ENCODE peak calls at places on chromosome 13, in five cellular contexts. D, Q, U, A and T are unnamed samples.

GRCh38 chr13:108595416-108596257 is 33.8 kb upstream of the MYO16 start:
- DNase-seq in U (no peak), D (no peak), A (no peak), Q (no peak), T (no peak)

GRCh38 chr13:77415253-77416127 is 88.6 kb upstream of the MYCBP2 start:
- DNase-seq in A (no peak), D (no peak), Q (no peak), U (no peak), T (no peak)

GRCh38 chr13:90534617-90535340 is 812.7 kb upstream of the MIR17HG start:
- DNase-seq in Q (no peak), U (no peak), D (peak; percentile 65), A (no peak), T (no peak)

GRCh38 chr13:73938375-73939070 is 195.7 kb downstream of the KLF12 start:
- DNase-seq in D (peak; percentile 87), A (no peak), Q (no peak), U (no peak), T (no peak)

GRCh38 chr13:51697855-51698254 is 106.1 kb downstream of the DHRS12 start:
- DNase-seq in D (no peak), U (no peak), A (no peak), Q (no peak), T (no peak)

GRCh38 chr13:36848228-36848982 is 29.4 kb downstream of the RFXAP start:
- DNase-seq in U (no peak), A (no peak), Q (no peak), D (no peak), T (no peak)

GRCh38 chr13:51556740-51557139 is 27.5 kb upstream of the WDFY2 start:
- DNase-seq in A (peak; percentile 27), U (no peak), D (no peak), Q (no peak), T (no peak)

GRCh38 chr13:64239372-64239771 is 2823.7 kb upstream of the PCDH20 start:
- DNase-seq in A (no peak), D (peak; percentile 74), U (no peak), Q (no peak), T (no peak)

GRCh38 chr13:96984061-96984508 is 10.2 kb downstream of the OXGR1 start:
- DNase-seq in A (no peak), U (no peak), Q (peak; percentile 70), D (no peak), T (peak; percentile 38)

GRCh38 chr13:95614641-95615245 is 29.8 kb downstream of the DZIP1 start:
- DNase-seq in A (no peak), Q (no peak), U (no peak), D (no peak), T (no peak)

GRCh38 chr13:51950722-51951121 is 60.5 kb downstream of the ATP7B start:
- DNase-seq in D (no peak), Q (peak; percentile 28), A (no peak), U (no peak), T (no peak)

GRCh38 chr13:56659041-56659471 is 481.7 kb upstream of the PRR20A start:
- DNase-seq in A (no peak), D (no peak), U (no peak), Q (no peak), T (no peak)

GRCh38 chr13:94335786-94336357 is 143.6 kb downstream of the DCT start:
- DNase-seq in D (no peak), A (no peak), U (no peak), Q (no peak), T (no peak)

GRCh38 chr13:108895220-108895704 is 265.9 kb downstream of the MYO16 start:
- DNase-seq in A (no peak), U (no peak), D (peak; percentile 45), Q (peak; percentile 25), T (no peak)

GRCh38 chr13:113939129-113939904 is 34.6 kb downstream of the C13orf46 start:
- DNase-seq in U (no peak), D (no peak), Q (no peak), A (no peak), T (no peak)

GRCh38 chr13:77554079-77554478 is 18.6 kb downstream of the SCEL start:
- DNase-seq in U (no peak), Q (no peak), D (no peak), A (no peak), T (no peak)

GRCh38 chr13:103187621-103188020 is 121.4 kb upstream of the SLC10A2 start:
- DNase-seq in A (no peak), Q (no peak), D (no peak), U (no peak), T (no peak)

GRCh38 chr13:111115841-111116500 is 861 bp downstream of the ARHGEF7 start:
- DNase-seq in U (peak; percentile 64), D (peak; percentile 89), Q (no peak), A (peak; percentile 69), T (peak; percentile 60)

GRCh38 chr13:38372818-38373217 is 23.2 kb downstream of the UFM1 start:
- DNase-seq in U (no peak), D (no peak), A (no peak), Q (no peak), T (no peak)

GRCh38 chr13:27113436-27113835 is 58.2 kb downstream of the USP12 start:
- DNase-seq in U (no peak), D (no peak), Q (no peak), A (no peak), T (no peak)

GRCh38 chr13:99261040-99261439 is 2.9 kb upstream of the GPR18 start:
- DNase-seq in A (no peak), D (no peak), Q (no peak), U (no peak), T (no peak)

GRCh38 chr13:72839831-72840426 is 58.0 kb downstream of the PIBF1 start:
- DNase-seq in Q (peak; percentile 7), D (peak; percentile 40), U (no peak), A (peak; percentile 17), T (peak; percentile 46)

GRCh38 chr13:106096661-106097092 is 438.8 kb downstream of the EFNB2 start:
- DNase-seq in Q (no peak), A (no peak), U (no peak), D (no peak), T (no peak)

GRCh38 chr13:110628477-110628793 is 13.1 kb downstream of the NAXD start:
- DNase-seq in D (no peak), Q (no peak), A (no peak), U (no peak), T (no peak)

GRCh38 chr13:113302940-113303339 is 5.9 kb downstream of the LAMP1 start:
- DNase-seq in A (no peak), Q (no peak), U (no peak), D (no peak), T (no peak)

GRCh38 chr13:57311009-57311586 is 144.1 kb downstream of the PRR20E start:
- DNase-seq in A (no peak), Q (no peak), D (no peak), U (no peak), T (no peak)

DNA sequence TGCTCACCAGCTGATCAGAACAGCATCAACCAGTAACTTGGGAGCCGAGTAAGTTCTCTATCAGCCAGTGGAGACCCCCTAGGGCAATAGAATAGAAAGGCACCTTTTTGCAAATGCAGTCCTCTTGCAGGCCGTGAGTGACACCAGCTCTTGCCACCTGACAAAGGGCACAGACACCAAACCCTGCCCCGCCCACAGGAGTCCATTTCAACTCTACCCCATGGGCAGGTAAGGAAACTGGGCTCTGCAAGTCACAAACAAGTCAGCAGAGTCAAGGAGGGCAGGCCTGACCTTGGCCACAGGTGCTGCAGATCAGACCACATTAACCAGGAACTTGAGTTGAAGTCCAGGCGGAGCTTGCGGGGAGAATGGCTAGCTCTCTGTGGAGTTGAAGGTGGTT is 77.4 kb upstream of the SPATA13 start:
- DNase-seq in U (no peak), A (no peak), Q (no peak), D (no peak), T (no peak)
- H3K4me3 ChIP-seq in U (no peak overlapping the region), A (no peak overlapping the region), Q (no peak overlapping the region), D (no peak overlapping the region), T (no peak overlapping the region)

DNA sequence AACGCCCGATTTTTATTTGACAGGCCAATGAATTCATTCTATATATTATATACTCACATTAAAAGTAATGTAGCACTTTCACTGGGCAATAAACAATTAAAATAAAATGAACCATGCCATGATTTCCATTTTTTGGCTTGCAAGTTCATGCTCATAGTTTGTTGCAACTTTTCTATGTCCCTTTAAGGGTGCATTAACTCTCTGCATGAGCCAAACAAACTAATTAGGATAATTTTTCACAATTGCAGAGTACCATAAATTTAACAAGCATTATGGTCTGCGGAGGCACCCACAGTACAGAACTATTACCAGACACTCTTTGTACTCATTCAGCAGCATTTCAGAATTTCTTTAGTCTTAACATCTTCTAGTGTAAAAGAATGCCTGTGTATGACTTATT is 1.4 kb downstream of the LHFPL6 start:
- DNase-seq in Q (no peak), U (no peak), D (no peak), A (no peak), T (no peak)
- H3K4me3 ChIP-seq in Q (no peak overlapping the region), U (peak overlapping the region; percentile 85), D (peak overlapping the region; percentile 83), A (peak overlapping the region; percentile 85), T (peak overlapping the region; percentile 73)

DNA sequence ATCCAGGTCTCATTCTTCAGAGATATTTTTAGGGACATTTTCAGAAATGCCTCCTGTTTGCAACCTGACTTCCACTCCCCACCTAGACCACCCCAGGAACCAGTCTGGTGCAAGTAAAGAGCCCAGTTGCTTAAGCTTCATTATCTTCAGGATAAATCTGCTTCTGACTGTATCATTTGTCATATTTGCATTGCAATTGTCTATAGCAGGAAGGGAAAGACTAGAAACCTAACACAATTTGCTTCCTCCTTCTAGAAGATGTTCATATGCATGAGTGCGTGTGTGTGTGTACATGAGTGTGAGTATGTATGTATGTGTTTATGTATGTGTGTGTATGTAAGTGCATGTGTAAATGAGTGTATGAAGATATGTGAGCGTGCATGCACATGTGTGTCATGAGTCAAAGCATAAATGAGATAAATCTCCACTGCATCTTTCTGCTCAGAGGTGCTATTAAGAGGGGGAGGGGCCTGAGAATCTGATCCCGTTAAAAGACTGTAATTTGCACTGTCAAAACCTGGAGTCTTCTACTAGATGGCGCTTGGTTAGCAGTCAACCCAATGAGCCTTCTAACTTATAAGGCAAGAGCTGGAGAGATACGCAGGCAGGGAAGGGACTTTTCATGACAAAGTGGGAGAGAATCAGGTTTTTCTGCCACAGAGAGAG is 178.8 kb upstream of the KL start:
- DNase-seq in A (no peak), D (no peak), Q (no peak), U (no peak), T (no peak)
- H3K4me3 ChIP-seq in A (no peak overlapping the region), D (no peak overlapping the region), Q (no peak overlapping the region), U (no peak overlapping the region), T (no peak overlapping the region)

GRCh38 chr13:44218501-44219240 is 155.0 kb upstream of the SERP2 start:
- DNase-seq in D (no peak), U (peak; percentile 72), Q (no peak), A (peak; percentile 76), T (peak; percentile 50)
- H3K4me3 ChIP-seq in D (no peak overlapping the region), U (no peak overlapping the region), Q (no peak overlapping the region), A (no peak overlapping the region), T (no peak overlapping the region)

GRCh38 chr13:33349314-33349995 is 63.9 kb upstream of the STARD13 start:
- DNase-seq in A (peak; percentile 28), D (no peak), Q (no peak), U (peak; percentile 18), T (peak; percentile 24)

GRCh38 chr13:33351324-33351723 is 65.8 kb upstream of the STARD13 start:
- DNase-seq in A (no peak), U (no peak), Q (no peak), D (peak; percentile 57), T (no peak)

GRCh38 chr13:33348366-33348765 is 62.8 kb upstream of the STARD13 start:
- DNase-seq in A (no peak), D (peak; percentile 85), Q (no peak), U (no peak), T (no peak)

GRCh38 chr13:33352023-33352422 is 66.5 kb upstream of the STARD13 start:
- DNase-seq in Q (no peak), A (no peak), U (no peak), D (no peak), T (no peak)

GRCh38 chr13:33349996-33350826 is 64.7 kb upstream of the STARD13 start:
- DNase-seq in D (peak; percentile 21), Q (no peak), A (peak; percentile 65), U (peak; percentile 61), T (peak; percentile 55)
- H3K4me3 ChIP-seq in D (peak overlapping the region; percentile 75), Q (no peak overlapping the region), A (peak overlapping the region; percentile 89), U (peak overlapping the region; percentile 84), T (peak overlapping the region; percentile 74)